ENCODE peak calls at places on chromosomes 2 and 18, in seven cellular contexts. T is caudate nucleus; O is GM23248; Z is epithelial cell of prostate; G is uterus; K is CD4-positive, alpha-beta T cell; C is hepatocyte. N is an unnamed sample.

GRCh38 chr2:203673933-203674332 is 32.5 kb upstream of the CD28 start:
- DNase-seq in O (peak; percentile 82), T (no peak), Z (no peak), C (no peak), K (no peak), G (no peak), N (peak; percentile 42)

GRCh38 chr18:75203456-75204261 is 5.3 kb downstream of the PTGR3 start:
- DNase-seq in C (peak; percentile 46), K (no peak), O (peak; percentile 66), T (no peak), Z (no peak), G (no peak), N (peak; percentile 83)

GRCh38 chr2:240233891-240234502 is 93.5 kb upstream of the OTOS start:
- DNase-seq in Z (no peak), O (no peak), C (no peak), T (no peak), G (peak; percentile 18), K (peak; percentile 32), N (no peak)

GRCh38 chr2:241808051-241808450 is 942 bp upstream of the NEU4 start:
- DNase-seq in Z (no peak), T (no peak), G (no peak), K (no peak), O (no peak), C (peak; percentile 46), N (peak; percentile 82)

GRCh38 chr2:97935719-97936161 is 60.0 kb downstream of the TMEM131 start:
- DNase-seq in O (peak; percentile 82), K (no peak), G (no peak), C (peak; percentile 27), T (no peak), Z (no peak), N (no peak)

GRCh38 chr2:43518182-43518581 is 77.7 kb downstream of the THADA start:
- DNase-seq in O (peak; percentile 18), G (no peak), Z (no peak), T (no peak), K (no peak), C (no peak), N (no peak)

GRCh38 chr18:24672165-24672950 is 211.9 kb downstream of the HRH4 start:
- DNase-seq in O (peak; percentile 7), G (no peak), C (no peak), T (no peak), K (no peak), Z (no peak), N (no peak)

GRCh38 chr18:1252936-1253335 is 348.3 kb downstream of the ADCYAP1 start:
- DNase-seq in T (no peak), C (no peak), K (no peak), G (no peak), Z (no peak), O (no peak), N (no peak)

GRCh38 chr2:186551323-186552050 is 38.4 kb upstream of the ITGAV start:
- DNase-seq in G (no peak), C (no peak), T (no peak), K (no peak), O (peak; percentile 25), Z (no peak), N (peak; percentile 58)

GRCh38 chr18:69838620-69839411 is 108.9 kb downstream of the CD226 start:
- DNase-seq in K (no peak), G (no peak), O (no peak), Z (no peak), T (no peak), C (no peak), N (no peak)

GRCh38 chr18:2518473-2518872 is 52.8 kb downstream of the METTL4 start:
- DNase-seq in O (no peak), Z (no peak), T (no peak), G (no peak), C (peak; percentile 29), K (no peak), N (no peak)

GRCh38 chr2:238904716-238905115 is 56.8 kb downstream of the TWIST2 start:
- DNase-seq in O (no peak), C (no peak), Z (no peak), T (no peak), G (no peak), K (no peak), N (no peak)

GRCh38 chr2:20182241-20182931 is 42.5 kb downstream of the SDC1 start:
- DNase-seq in K (no peak), T (no peak), Z (peak; percentile 72), C (no peak), G (no peak), O (peak; percentile 86), N (peak; percentile 96)

GRCh38 chr2:35428548-35428947 is 927.0 kb upstream of the CRIM1 start:
- DNase-seq in T (peak; percentile 3), O (peak; percentile 20), C (peak; percentile 53), Z (peak; percentile 2), K (no peak), G (no peak), N (no peak)

GRCh38 chr2:170815746-170816498 is 765 bp upstream of the GAD1 start:
- DNase-seq in K (peak; percentile 64), G (peak; percentile 57), Z (peak; percentile 43), O (peak; percentile 67), C (peak; percentile 89), T (peak; percentile 32), N (peak; percentile 97)

GRCh38 chr2:168470188-168470879 is 14.3 kb downstream of the CERS6 start:
- DNase-seq in T (no peak), O (no peak), C (no peak), G (peak; percentile 48), K (no peak), Z (no peak), N (no peak)

GRCh38 chr2:241641631-241642030 is 4.1 kb downstream of the ATG4B start:
- DNase-seq in T (no peak), C (no peak), K (no peak), Z (no peak), G (no peak), O (no peak), N (peak; percentile 62)

GRCh38 chr2:176454893-176455810 is 185.9 kb downstream of the MTX2 start:
- DNase-seq in G (peak; percentile 93), K (peak; percentile 85), C (peak; percentile 89), O (peak; percentile 75), T (peak; percentile 15), Z (no peak), N (peak; percentile 37)

GRCh38 chr2:154697422-154698237 is 865 bp upstream of the KCNJ3 start:
- DNase-seq in O (no peak), Z (no peak), T (no peak), K (no peak), G (no peak), C (peak; percentile 55), N (no peak)

GRCh38 chr2:206764673-206765241 is 371 bp downstream of the MDH1B start:
- DNase-seq in Z (no peak), K (no peak), O (no peak), G (no peak), C (no peak), T (no peak), N (no peak)

GRCh38 chr2:147989809-147990403 is 30.6 kb downstream of the ORC4 start:
- DNase-seq in G (no peak), K (no peak), T (no peak), C (peak; percentile 53), Z (no peak), O (peak; percentile 78), N (peak; percentile 64)

GRCh38 chr2:105118960-105119359 is 81.1 kb downstream of the MRPS9 start:
- DNase-seq in T (no peak), C (peak; percentile 27), K (no peak), O (no peak), Z (no peak), G (no peak), N (no peak)

GRCh38 chr2:133557624-133558023 is 10.6 kb downstream of the NCKAP5 start:
- DNase-seq in Z (no peak), K (no peak), T (no peak), O (no peak), G (no peak), C (no peak), N (no peak)

GRCh38 chr2:144201868-144202468 is 318.0 kb downstream of the ZEB2 start:
- DNase-seq in Z (no peak), C (no peak), K (no peak), O (peak; percentile 67), G (no peak), T (no peak), N (no peak)

GRCh38 chr2:118121986-118122767 is 33.9 kb downstream of the INSIG2 start:
- DNase-seq in K (no peak), G (no peak), C (no peak), Z (no peak), T (no peak), O (peak; percentile 23), N (no peak)
- H3K27ac ChIP-seq in K (no peak overlapping the region), G (no peak overlapping the region), C (no peak overlapping the region), Z (peak overlapping the region; percentile 99), T (no peak overlapping the region), O (peak overlapping the region; percentile 91), N (peak overlapping the region; percentile 76)

GRCh38 chr18:26453370-26454030 is 94.9 kb downstream of the KCTD1 start:
- DNase-seq in T (no peak), C (no peak), Z (no peak), O (no peak), G (no peak), K (no peak), N (no peak)
- H3K27ac ChIP-seq in T (no peak overlapping the region), C (no peak overlapping the region), Z (no peak overlapping the region), O (no peak overlapping the region), G (no peak overlapping the region), K (no peak overlapping the region), N (no peak overlapping the region)

DNA sequence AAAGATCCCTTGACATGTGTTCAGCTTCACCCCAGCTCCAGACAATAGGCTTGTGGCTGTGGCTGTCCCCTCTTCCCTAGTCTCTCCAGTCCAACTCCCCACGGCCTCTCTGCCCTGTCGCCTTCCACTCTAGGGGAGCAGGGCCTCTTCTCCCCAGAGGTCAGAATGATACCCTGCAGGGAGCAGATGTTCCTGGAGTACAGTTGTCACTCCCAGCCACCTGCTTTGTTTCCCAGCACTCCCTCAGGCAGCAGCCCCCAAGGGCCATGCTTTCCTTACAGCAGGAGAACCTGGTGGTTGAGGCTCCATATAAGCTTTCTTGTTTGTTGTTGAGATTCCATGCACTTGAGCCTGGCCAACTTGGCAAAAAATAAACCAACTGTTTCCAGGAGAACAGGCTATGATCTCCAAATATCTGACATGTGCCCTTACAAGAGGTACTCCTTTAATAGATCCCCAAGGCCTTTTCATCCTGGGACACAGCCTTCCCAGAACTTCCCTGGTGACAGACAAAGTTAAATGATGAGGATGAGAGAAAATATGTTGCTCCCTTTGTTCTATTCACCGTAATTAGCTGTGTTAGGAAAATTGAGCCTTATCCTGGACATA is 45.1 kb downstream of the DPYSL5 start:
- DNase-seq in K (no peak), G (no peak), O (no peak), C (peak; percentile 1), Z (no peak), T (no peak), N (no peak)
- H3K27ac ChIP-seq in K (no peak overlapping the region), G (no peak overlapping the region), O (no peak overlapping the region), C (no peak overlapping the region), Z (no peak overlapping the region), T (peak overlapping the region; percentile 69), N (no peak overlapping the region)

DNA sequence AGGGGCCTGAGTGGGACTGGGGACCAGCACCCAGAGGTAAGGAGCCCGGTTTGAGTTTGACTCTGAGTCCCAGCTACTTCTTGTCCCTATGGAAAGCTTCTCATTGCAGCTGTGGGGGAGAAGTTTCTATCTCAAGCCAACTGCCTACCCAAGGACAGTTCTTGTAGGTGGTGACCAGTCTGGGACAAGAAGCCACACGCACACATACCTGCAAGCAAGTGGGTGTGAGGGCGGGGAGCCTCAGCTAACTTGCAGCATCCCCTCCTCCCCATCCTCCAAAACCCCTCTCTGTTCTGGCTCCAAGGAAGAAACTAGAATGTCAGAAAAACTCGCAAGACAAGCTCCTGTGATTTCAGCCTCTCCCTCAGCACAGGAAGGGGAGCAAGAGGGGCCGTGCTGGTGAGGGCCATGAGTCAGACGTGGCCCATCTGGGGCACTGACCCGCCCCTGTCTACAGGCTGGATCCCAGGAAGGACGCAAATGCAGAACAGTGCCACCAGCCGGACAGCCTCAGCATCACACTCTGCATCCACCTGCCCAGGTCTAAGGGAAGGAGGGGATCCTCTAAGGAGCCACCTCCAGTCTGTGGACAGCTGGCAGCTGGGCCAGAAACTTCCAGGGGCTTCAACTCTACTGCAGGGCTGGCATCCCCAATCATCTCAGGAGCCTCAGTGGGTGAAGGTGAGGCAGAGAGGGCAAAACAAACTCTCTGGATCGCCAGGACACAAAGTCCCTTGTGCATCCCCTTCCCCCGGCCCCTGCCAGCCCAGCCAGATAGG is 103.4 kb downstream of the TNS1 start:
- DNase-seq in C (peak; percentile 89), O (peak; percentile 97), T (no peak), Z (peak; percentile 55), G (peak; percentile 89), K (no peak), N (peak; percentile 99)
- H3K27ac ChIP-seq in C (peak overlapping the region; percentile 53), O (peak overlapping the region; percentile 72), T (peak overlapping the region; percentile 92), Z (peak overlapping the region; percentile 20), G (peak overlapping the region; percentile 97), K (no peak overlapping the region), N (peak overlapping the region; percentile 54)

N was measured in osteoblast.